ENCODE peak calls at places on chromosomes 5 and 9, in five cellular contexts. One of them, this sample, is unnamed.

GRCh38 chr9:11821541-11821940 is 871.6 kb upstream of the TYRP1 start:
- DNase-seq in HCT116: no peak
- DNase-seq in IMR-90: no peak
- DNase-seq in A549: no peak
- DNase-seq in K562: no peak
- DNase-seq in this sample: no peak

GRCh38 chr9:135670721-135671590 is 7.8 kb downstream of the LCN9 start:
- DNase-seq in HCT116: no peak
- DNase-seq in IMR-90: no peak
- DNase-seq in A549: no peak
- DNase-seq in K562: no peak
- DNase-seq in this sample: peak

GRCh38 chr9:122695696-122696095 is 20.8 kb downstream of the OR1L3 start:
- DNase-seq in HCT116: no peak
- DNase-seq in IMR-90: peak
- DNase-seq in A549: no peak
- DNase-seq in K562: no peak
- DNase-seq in this sample: no peak

GRCh38 chr9:132241840-132242620 is 80.2 kb downstream of the NTNG2 start:
- DNase-seq in HCT116: no peak
- DNase-seq in IMR-90: no peak
- DNase-seq in A549: no peak
- DNase-seq in K562: no peak
- DNase-seq in this sample: peak

GRCh38 chr9:5630038-5630507 is 1.2 kb downstream of the RIC1 start:
- DNase-seq in HCT116: no peak
- DNase-seq in IMR-90: no peak
- DNase-seq in A549: peak
- DNase-seq in K562: peak
- DNase-seq in this sample: peak

GRCh38 chr9:91151014-91151740 is 210.5 kb downstream of the AUH start:
- DNase-seq in HCT116: no peak
- DNase-seq in IMR-90: peak
- DNase-seq in A549: no peak
- DNase-seq in K562: no peak
- DNase-seq in this sample: no peak

GRCh38 chr5:135030123-135030517 is 3.9 kb downstream of the PITX1 start:
- DNase-seq in HCT116: no peak
- DNase-seq in IMR-90: no peak
- DNase-seq in A549: no peak
- DNase-seq in K562: no peak
- DNase-seq in this sample: no peak

GRCh38 chr5:150624334-150625163 is 15.9 kb upstream of the SYNPO start:
- DNase-seq in HCT116: no peak
- DNase-seq in IMR-90: no peak
- DNase-seq in A549: no peak
- DNase-seq in K562: peak
- DNase-seq in this sample: peak

GRCh38 chr9:79686381-79687130 is 114.8 kb downstream of the TLE4 start:
- DNase-seq in HCT116: no peak
- DNase-seq in IMR-90: peak
- DNase-seq in A549: peak
- DNase-seq in K562: no peak
- DNase-seq in this sample: no peak

GRCh38 chr9:134611046-134611445 is 30.6 kb upstream of the COL5A1 start:
- DNase-seq in HCT116: no peak
- DNase-seq in IMR-90: no peak
- DNase-seq in A549: no peak
- DNase-seq in K562: no peak
- DNase-seq in this sample: no peak

GRCh38 chr9:35923598-35923926 is 14.3 kb downstream of the SPAAR start:
- DNase-seq in HCT116: no peak
- DNase-seq in IMR-90: no peak
- DNase-seq in A549: no peak
- DNase-seq in K562: peak
- DNase-seq in this sample: no peak

GRCh38 chr5:152532714-152533113 is 127.6 kb upstream of the NMUR2 start:
- DNase-seq in HCT116: peak
- DNase-seq in IMR-90: peak
- DNase-seq in A549: peak
- DNase-seq in K562: peak
- DNase-seq in this sample: peak

GRCh38 chr9:69871143-69871834 is 50.7 kb downstream of the CFAP95 start:
- DNase-seq in HCT116: no peak
- DNase-seq in IMR-90: no peak
- DNase-seq in A549: no peak
- DNase-seq in K562: no peak
- DNase-seq in this sample: no peak

GRCh38 chr5:122713026-122713425 is 61.9 kb upstream of the SNX2 start:
- DNase-seq in HCT116: no peak
- DNase-seq in IMR-90: no peak
- DNase-seq in A549: no peak
- DNase-seq in K562: no peak
- DNase-seq in this sample: no peak

GRCh38 chr5:179166886-179167841 is 107.0 kb downstream of the ZNF354C start:
- DNase-seq in HCT116: no peak
- DNase-seq in IMR-90: peak
- DNase-seq in A549: no peak
- DNase-seq in K562: peak
- DNase-seq in this sample: peak

GRCh38 chr5:89081360-89081759 is 198.4 kb upstream of the MEF2C start:
- DNase-seq in HCT116: no peak
- DNase-seq in IMR-90: no peak
- DNase-seq in A549: no peak
- DNase-seq in K562: no peak
- DNase-seq in this sample: no peak

GRCh38 chr5:13821366-13821765 is 123.1 kb downstream of the DNAH5 start:
- DNase-seq in HCT116: no peak
- DNase-seq in IMR-90: peak
- DNase-seq in A549: no peak
- DNase-seq in K562: no peak
- DNase-seq in this sample: no peak

GRCh38 chr5:9898319-9898718 is 268.2 kb upstream of the TAS2R1 start:
- DNase-seq in HCT116: peak
- DNase-seq in IMR-90: peak
- DNase-seq in A549: peak
- DNase-seq in K562: peak
- DNase-seq in this sample: peak

GRCh38 chr5:432201-432927 is 10.6 kb upstream of the EXOC3 start:
- DNase-seq in HCT116: no peak
- DNase-seq in IMR-90: no peak
- DNase-seq in A549: no peak
- DNase-seq in K562: no peak
- DNase-seq in this sample: no peak

DNA sequence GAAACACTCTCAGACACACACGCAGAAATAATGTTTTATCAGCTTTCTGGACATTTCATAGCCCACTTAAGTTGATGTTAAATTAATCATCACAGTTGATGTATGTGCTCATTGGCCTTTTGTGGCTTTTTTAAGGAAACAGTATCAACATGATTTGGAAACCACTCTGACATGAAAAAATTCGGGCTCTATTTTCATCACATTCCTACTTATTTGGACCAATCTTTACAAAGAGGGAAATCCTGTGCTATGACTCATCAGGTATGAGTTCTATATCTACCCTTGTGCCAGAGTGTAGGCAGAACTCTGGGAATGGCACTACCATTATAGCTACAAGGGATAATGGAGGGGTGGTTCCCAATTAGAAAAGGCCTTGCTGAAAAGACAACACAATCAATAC is 388.4 kb upstream of the PTGER4 start:
- DNase-seq in HCT116: no peak
- DNase-seq in IMR-90: peak
- DNase-seq in A549: no peak
- DNase-seq in K562: no peak
- DNase-seq in this sample: no peak
- TF ChIP-seq RAD21 in HCT116: no peak
- TF ChIP-seq RAD21 in IMR-90: no peak
- TF ChIP-seq RAD21 in A549: no peak
- TF ChIP-seq RAD21 in K562: no peak
- TF ChIP-seq RAD21 in this sample: no peak

DNA sequence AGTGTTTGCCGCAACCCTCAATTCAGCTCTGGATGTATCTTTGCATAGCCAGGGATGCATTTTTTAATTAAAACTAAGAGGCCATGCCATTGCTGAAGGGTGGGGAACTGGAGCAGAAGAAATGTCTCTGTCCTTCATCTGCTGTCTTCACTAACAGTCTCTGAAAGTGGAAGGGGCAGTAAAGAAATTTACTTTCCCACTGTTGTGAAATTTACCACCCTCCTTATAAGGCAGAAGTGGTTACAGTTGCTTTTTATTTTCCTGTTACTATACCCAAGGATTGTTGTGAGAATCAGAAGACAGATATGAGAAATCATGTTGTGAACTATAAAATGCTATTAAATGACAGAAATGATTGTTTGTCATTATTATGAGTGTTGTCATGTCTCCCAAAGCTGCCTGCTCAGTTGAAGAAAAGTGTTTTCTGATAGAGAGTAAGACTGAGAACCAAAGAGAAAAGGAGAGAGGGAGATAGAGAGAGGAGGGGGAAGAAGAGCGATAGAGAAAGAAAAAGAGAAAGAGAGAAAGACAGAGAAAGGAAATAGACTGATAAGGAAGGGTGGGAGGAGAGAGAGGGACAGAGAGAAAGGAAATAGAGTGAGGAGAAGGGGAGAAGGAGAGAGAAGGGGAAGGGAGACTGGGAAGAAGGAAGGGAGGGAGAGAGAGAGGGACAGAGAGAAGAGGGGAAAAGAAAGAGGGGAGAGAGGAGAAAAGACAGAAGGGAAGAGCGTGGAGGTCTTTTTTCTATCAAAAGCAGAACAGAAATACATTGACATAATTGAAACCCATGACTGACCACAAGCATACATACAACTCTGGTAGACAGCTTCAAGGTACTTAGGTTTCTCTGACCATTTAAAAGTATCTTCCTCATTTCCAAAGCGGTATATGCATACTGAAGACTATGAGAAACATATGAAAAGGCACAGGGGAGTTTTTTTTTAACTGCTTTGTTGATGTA is 22.5 kb downstream of the SEC61B start:
- DNase-seq in HCT116: no peak
- DNase-seq in IMR-90: no peak
- DNase-seq in A549: no peak
- DNase-seq in K562: no peak
- DNase-seq in this sample: no peak
- TF ChIP-seq RAD21 in HCT116: no peak
- TF ChIP-seq RAD21 in IMR-90: no peak
- TF ChIP-seq RAD21 in A549: no peak
- TF ChIP-seq RAD21 in K562: no peak
- TF ChIP-seq RAD21 in this sample: no peak

DNA sequence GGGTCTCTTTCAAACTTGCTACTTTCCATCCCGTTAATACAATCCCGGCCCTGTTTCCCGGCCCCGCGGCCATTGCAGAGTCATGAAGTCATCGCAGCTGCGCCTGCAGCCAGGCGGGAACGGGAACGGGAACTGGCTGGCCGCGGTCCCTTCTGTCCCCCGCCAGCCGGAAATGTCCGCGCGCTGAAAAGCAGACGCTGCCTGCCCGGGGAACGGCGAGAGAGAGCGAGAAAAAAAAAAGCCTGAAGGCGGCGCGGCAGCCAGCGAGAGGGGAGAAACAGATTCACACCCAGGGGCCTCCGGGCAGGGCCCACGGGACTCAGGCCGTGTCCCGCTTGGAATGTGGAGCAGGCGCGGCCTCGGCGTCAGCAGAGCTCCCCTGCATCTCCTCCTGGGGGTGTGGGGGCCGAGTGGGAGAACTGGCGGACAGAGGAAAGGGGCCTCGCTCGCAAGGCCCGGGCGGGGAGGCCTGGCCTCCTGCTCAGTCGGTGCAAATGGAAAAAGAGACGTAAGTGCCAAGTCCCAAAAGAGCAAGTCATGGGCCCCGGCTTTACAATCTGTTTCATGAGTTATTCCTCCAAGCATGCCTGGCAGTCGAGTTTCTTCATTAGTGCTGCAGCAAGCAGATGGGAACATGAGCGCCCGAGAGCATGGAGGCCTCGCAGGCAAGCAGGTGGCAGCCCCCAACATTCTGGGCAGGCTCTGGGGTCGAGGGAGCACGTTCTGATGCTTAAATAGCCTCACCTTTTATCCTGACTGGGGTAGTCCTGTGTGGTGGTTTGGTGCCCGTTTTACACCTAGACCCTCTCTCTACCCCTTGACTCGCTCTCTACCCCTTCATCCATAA is 201.3 kb upstream of the GAS1 start:
- DNase-seq in HCT116: no peak
- DNase-seq in IMR-90: peak
- DNase-seq in A549: peak
- DNase-seq in K562: peak
- DNase-seq in this sample: peak
- TF ChIP-seq RAD21 in HCT116: no peak
- TF ChIP-seq RAD21 in IMR-90: peak
- TF ChIP-seq RAD21 in A549: no peak
- TF ChIP-seq RAD21 in K562: no peak
- TF ChIP-seq RAD21 in this sample: no peak

GRCh38 chr5:96226941-96227552 is 206.0 kb downstream of the PCSK1 start:
- DNase-seq in HCT116: no peak
- DNase-seq in IMR-90: peak
- DNase-seq in A549: peak
- DNase-seq in K562: no peak
- DNase-seq in this sample: no peak
- TF ChIP-seq RAD21 in HCT116: no peak
- TF ChIP-seq RAD21 in IMR-90: peak
- TF ChIP-seq RAD21 in A549: no peak
- TF ChIP-seq RAD21 in K562: no peak
- TF ChIP-seq RAD21 in this sample: no peak

GRCh38 chr5:172104801-172105701 is 83.0 kb downstream of the STK10 start:
- DNase-seq in HCT116: no peak
- DNase-seq in IMR-90: no peak
- DNase-seq in A549: no peak
- DNase-seq in K562: no peak
- DNase-seq in this sample: no peak
- TF ChIP-seq RAD21 in HCT116: no peak
- TF ChIP-seq RAD21 in IMR-90: no peak
- TF ChIP-seq RAD21 in A549: no peak
- TF ChIP-seq RAD21 in K562: no peak
- TF ChIP-seq RAD21 in this sample: no peak

This sample was measured in SK-N-SH.